ENCODE peak calls at places on chromosome 20, in seven cellular contexts. D, M, X, N, G, Q and I are unnamed samples.

GRCh38 chr20:46348972-46349741 is 40.9 kb upstream of the CDH22 start:
- DNase-seq in Q (no peak), D (peak), G (no peak), M (peak), N (peak), X (peak), I (peak)

GRCh38 chr20:43839793-43840199 is 74.9 kb upstream of the TOX2 start:
- DNase-seq in Q (no peak), D (no peak), G (no peak), N (no peak), M (no peak), X (no peak), I (no peak)

GRCh38 chr20:19382371-19382770 is 169.9 kb downstream of the SLC24A3 start:
- DNase-seq in X (no peak), Q (no peak), G (no peak), D (no peak), N (no peak), M (no peak), I (peak)

GRCh38 chr20:19019734-19020364 is 192.6 kb upstream of the SLC24A3 start:
- DNase-seq in X (no peak), N (no peak), Q (no peak), D (no peak), M (no peak), G (no peak), I (no peak)

GRCh38 chr20:57801046-57801445 is 91.2 kb upstream of the PMEPA1 start:
- DNase-seq in N (no peak), G (no peak), Q (no peak), D (no peak), X (no peak), M (no peak), I (no peak)

GRCh38 chr20:4814696-4815252 is 93.1 kb downstream of the PRND start:
- DNase-seq in Q (no peak), M (no peak), D (no peak), G (peak), X (no peak), N (no peak), I (no peak)

GRCh38 chr20:63540417-63541186 is 3.4 kb upstream of the PTK6 start:
- DNase-seq in D (peak), Q (no peak), G (no peak), M (no peak), N (peak), X (no peak), I (no peak)

GRCh38 chr20:58718121-58718563 is 25.5 kb downstream of the NPEPL1 start:
- DNase-seq in G (no peak), X (peak), Q (no peak), D (no peak), M (no peak), N (no peak), I (no peak)

GRCh38 chr20:21503345-21503744 is 10.5 kb downstream of the NKX2-2 start:
- DNase-seq in M (no peak), G (no peak), X (no peak), D (no peak), N (peak), Q (no peak), I (no peak)

GRCh38 chr20:50138479-50139393 is 14.8 kb downstream of the PEDS1 start:
- DNase-seq in G (no peak), M (no peak), D (no peak), X (peak), Q (no peak), N (no peak), I (no peak)

GRCh38 chr20:8969062-8969694 is 99.7 kb upstream of the PLCB4 start:
- DNase-seq in N (no peak), Q (no peak), M (no peak), G (no peak), D (no peak), X (no peak), I (no peak)

GRCh38 chr20:43895235-43895634 is 19.4 kb upstream of the TOX2 start:
- DNase-seq in M (no peak), G (no peak), Q (no peak), N (peak), D (no peak), X (no peak), I (no peak)

GRCh38 chr20:5504061-5504739 is 187.4 kb upstream of the PROKR2 start:
- DNase-seq in M (no peak), X (peak), N (no peak), Q (no peak), D (no peak), G (peak), I (no peak)

GRCh38 chr20:34970193-34971037 is 14.7 kb downstream of the MYH7B start:
- DNase-seq in N (no peak), M (no peak), D (no peak), G (no peak), X (no peak), Q (no peak), I (no peak)

GRCh38 chr20:16036331-16036730 is 536.9 kb downstream of the KIF16B start:
- DNase-seq in M (no peak), Q (no peak), G (no peak), X (no peak), N (no peak), D (no peak), I (no peak)

GRCh38 chr20:50747275-50747674 is 15.9 kb downstream of the PARD6B start:
- DNase-seq in D (no peak), X (no peak), N (no peak), Q (no peak), G (no peak), M (no peak), I (no peak)

GRCh38 chr20:688809-689208 is 13.2 kb upstream of the SCRT2 start:
- DNase-seq in D (no peak), M (peak), N (peak), X (peak), Q (no peak), G (no peak), I (peak)

GRCh38 chr20:38256966-38257365 is 3.6 kb downstream of the KIAA1755 start:
- DNase-seq in G (no peak), Q (no peak), N (no peak), X (no peak), D (no peak), M (no peak), I (no peak)

GRCh38 chr20:38113401-38114325 is 51.4 kb downstream of the TGM2 start:
- DNase-seq in D (no peak), X (peak), Q (peak), N (no peak), M (no peak), G (no peak), I (peak)

GRCh38 chr20:50561379-50562078 is 51.3 kb downstream of the PTPN1 start:
- DNase-seq in X (no peak), M (no peak), D (peak), G (peak), N (peak), Q (no peak), I (peak)

GRCh38 chr20:57657537-57658446 is 37.6 kb upstream of the ZBP1 start:
- DNase-seq in D (no peak), N (no peak), M (no peak), X (peak), Q (no peak), G (no peak), I (no peak)

GRCh38 chr20:33074675-33075074 is 4.8 kb upstream of the BPIFB4 start:
- DNase-seq in X (no peak), D (no peak), N (no peak), Q (no peak), G (no peak), M (no peak), I (no peak)

GRCh38 chr20:45096781-45097180 is 4.1 kb downstream of the KCNS1 start:
- DNase-seq in X (no peak), D (no peak), M (no peak), G (no peak), Q (no peak), N (no peak), I (no peak)
- H3K23ac ChIP-seq in X (no peak), D (no peak), M (no peak), G (no peak), Q (no peak), N (no peak), I (no peak)

GRCh38 chr20:24158271-24158670 is 169.7 kb upstream of the GGTLC1 start:
- DNase-seq in N (no peak), M (no peak), Q (no peak), D (no peak), G (no peak), X (no peak), I (no peak)
- H3K23ac ChIP-seq in N (no peak), M (no peak), Q (no peak), D (no peak), G (no peak), X (no peak), I (no peak)

GRCh38 chr20:48364688-48365421 is 462.9 kb downstream of the PREX1 start:
- DNase-seq in D (no peak), M (no peak), X (no peak), N (no peak), Q (no peak), G (no peak), I (no peak)
- H3K23ac ChIP-seq in D (no peak), M (peak), X (no peak), N (no peak), Q (no peak), G (no peak), I (no peak)

DNA sequence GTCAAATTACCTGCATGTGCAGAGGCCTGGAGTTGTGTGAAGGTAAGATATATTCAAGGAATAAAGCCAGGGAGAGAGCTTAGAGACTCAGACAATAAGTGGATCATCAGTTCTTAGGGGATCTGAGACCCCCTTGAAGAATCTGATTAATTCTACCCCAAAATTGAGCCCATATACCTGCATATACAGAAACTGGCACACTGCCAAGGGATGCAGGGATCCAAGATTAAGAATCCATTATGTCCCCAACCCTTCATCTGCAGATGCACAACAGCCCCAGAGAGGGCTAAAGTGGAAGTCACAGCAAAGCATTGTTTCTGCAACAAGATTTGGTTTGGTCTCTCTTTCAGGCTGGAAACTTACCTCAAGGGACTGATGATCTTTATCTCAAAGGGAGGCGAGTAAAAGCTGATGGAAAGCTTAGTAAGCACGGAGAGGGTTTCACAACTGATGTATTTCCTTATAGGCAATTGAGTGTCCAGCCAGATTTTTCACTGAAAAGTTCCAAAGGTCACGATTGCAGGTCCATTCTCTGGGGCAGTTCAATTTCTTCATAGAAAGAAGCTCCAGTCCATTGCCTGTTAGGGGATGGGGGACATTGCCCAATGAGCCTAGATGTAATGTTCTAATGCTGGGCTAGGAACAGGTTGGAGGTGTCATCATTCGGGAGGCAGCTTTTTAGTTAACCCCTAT is 20.9 kb upstream of the STK35 start:
- DNase-seq in X (no peak), G (no peak), Q (no peak), D (no peak), N (no peak), M (no peak), I (no peak)
- H3K23ac ChIP-seq in X (no peak), G (no peak), Q (no peak), D (no peak), N (no peak), M (no peak), I (no peak)

GRCh38 chr20:52624270-52624669 is 347.9 kb upstream of the TSHZ2 start:
- DNase-seq in D (no peak), G (peak), M (peak), N (no peak), X (no peak), Q (no peak), I (no peak)
- H3K23ac ChIP-seq in D (no peak), G (no peak), M (no peak), N (no peak), X (no peak), Q (no peak), I (no peak)